ENCODE peak calls at places on chromosomes 7 and 10, in four cellular contexts. G is stomach, R is H9, L is left ventricle myocardium inferior. Z is an unnamed sample. For H3K9me3, the result is how much of the 10 kb centered on the place peaks cover.

GRCh38 chr10:103246328-103246727 is 641 bp downstream of the RPEL1 start:
- DNase-seq in L (no peak), G (no peak), R (no peak), Z (no peak)

GRCh38 chr10:29619273-29619672 is 15.5 kb downstream of the SVIL start:
- DNase-seq in G (no peak), L (no peak), R (no peak), Z (no peak)

GRCh38 chr7:39130740-39131538 is 153.2 kb downstream of the POU6F2 start:
- DNase-seq in R (no peak), L (no peak), G (no peak), Z (no peak)

GRCh38 chr10:118102116-118102515 is 55.4 kb upstream of the RAB11FIP2 start:
- DNase-seq in L (no peak), R (no peak), G (no peak), Z (no peak)

GRCh38 chr7:16652255-16652583 is 6.2 kb downstream of the BZW2 start:
- DNase-seq in R (no peak), L (no peak), G (no peak), Z (no peak)

GRCh38 chr10:79310217-79310865 is 36.9 kb upstream of the PPIF start:
- DNase-seq in L (peak), R (no peak), G (no peak), Z (no peak)

GRCh38 chr7:46229409-46229808 is 308.3 kb upstream of the IGFBP3 start:
- DNase-seq in G (no peak), R (no peak), L (no peak), Z (no peak)

GRCh38 chr7:47573758-47574472 is 8.0 kb downstream of the TNS3 start:
- DNase-seq in G (peak), R (no peak), L (no peak), Z (no peak)

GRCh38 chr7:29039747-29040569 is 81.8 kb upstream of the TRIL start:
- DNase-seq in G (no peak), R (no peak), L (no peak), Z (no peak)

GRCh38 chr10:88181902-88182671 is 318.7 kb downstream of the PTEN start:
- DNase-seq in L (no peak), R (no peak), G (no peak), Z (no peak)

GRCh38 chr10:77052592-77052991 is 585.0 kb downstream of the KCNMA1 start:
- DNase-seq in L (no peak), R (no peak), G (no peak), Z (no peak)

GRCh38 chr7:134799387-134799786 is 20.0 kb downstream of the CALD1 start:
- DNase-seq in R (no peak), G (no peak), L (no peak), Z (no peak)

GRCh38 chr7:69105092-69105491 is 493.2 kb upstream of the AUTS2 start:
- DNase-seq in G (no peak), R (no peak), L (no peak), Z (no peak)

GRCh38 chr7:38830826-38831225 is 78.2 kb downstream of the VPS41 start:
- DNase-seq in L (no peak), R (no peak), G (no peak), Z (no peak)

GRCh38 chr10:75404023-75404334 is 2.4 kb upstream of the ZNF503 start:
- DNase-seq in R (no peak), L (no peak), G (no peak), Z (no peak)

GRCh38 chr7:2966466-2967078 is 77.1 kb downstream of the CARD11 start:
- DNase-seq in G (peak), L (no peak), R (peak), Z (no peak)

GRCh38 chr7:81600608-81601007 is 169.2 kb downstream of the HGF start:
- DNase-seq in G (no peak), L (no peak), R (no peak), Z (no peak)

GRCh38 chr7:39526676-39527075 is 39.5 kb upstream of the YAE1 start:
- DNase-seq in G (no peak), R (no peak), L (no peak), Z (no peak)

GRCh38 chr7:133513608-133514007 is 260.7 kb downstream of the EXOC4 start:
- DNase-seq in L (no peak), R (no peak), G (no peak), Z (no peak)

GRCh38 chr7:100444311-100445278 is 8.3 kb upstream of the PPP1R35 start:
- DNase-seq in L (no peak), R (peak), G (no peak), Z (peak)

GRCh38 chr7:78901566-78901965 is 551.9 kb downstream of the MAGI2 start:
- DNase-seq in G (no peak), L (no peak), R (no peak), Z (no peak)

GRCh38 chr10:9010093-9010492 is 955.6 kb downstream of the GATA3 start:
- DNase-seq in G (no peak), R (no peak), L (no peak), Z (no peak)

GRCh38 chr10:74103560-74104248 is 46.9 kb downstream of the AP3M1 start:
- DNase-seq in R (no peak), G (no peak), L (no peak), Z (no peak)

GRCh38 chr7:30633223-30633622 is 38.5 kb downstream of the GARS1 start:
- DNase-seq in L (no peak), R (no peak), G (no peak), Z (no peak)

DNA sequence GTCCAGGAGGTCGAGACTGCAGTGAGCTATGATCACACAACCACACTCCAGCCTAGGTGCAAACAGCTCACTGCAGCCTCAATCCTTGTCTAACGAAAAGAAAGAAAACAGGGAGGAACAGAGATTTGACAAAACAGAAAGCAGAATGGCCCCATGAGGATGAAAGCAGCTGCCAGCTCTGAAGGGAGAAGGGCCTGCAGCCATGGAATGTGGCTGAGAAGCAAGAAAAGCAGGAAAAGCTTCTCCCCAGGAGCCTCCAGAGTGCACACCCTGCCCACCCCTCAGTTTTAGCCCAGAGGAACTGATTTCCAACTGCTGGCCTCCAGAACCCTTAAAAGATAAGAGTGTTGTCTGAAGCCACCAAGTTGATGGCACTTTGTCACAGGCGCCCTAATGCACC is 13.0 kb downstream of the ESYT2 start:
- DNase-seq in G (no peak), L (no peak), R (no peak), Z (no peak)
- H3K27ac ChIP-seq in G (no peak), L (peak), R (no peak), Z (peak)

GRCh38 chr7:140661124-140661523 is 11.6 kb upstream of the ADCK2 start:
- DNase-seq in G (no peak), L (no peak), R (no peak), Z (no peak)
- TF ChIP-seq CTCF in G (no peak), L (no peak), R (no peak), Z (peak)

GRCh38 chr7:64993901-64994300 is 3.1 kb upstream of the ZNF117 start:
- DNase-seq in G (no peak), R (no peak), L (no peak), Z (no peak)

GRCh38 chr7:64990936-64991335 is at the start of gene ZNF117:
- DNase-seq in L (no peak), G (no peak), R (no peak), Z (no peak)

GRCh38 chr7:64992971-64993370 is 2.1 kb upstream of the ZNF117 start:
- DNase-seq in L (no peak), R (no peak), G (no peak), Z (no peak)

DNA sequence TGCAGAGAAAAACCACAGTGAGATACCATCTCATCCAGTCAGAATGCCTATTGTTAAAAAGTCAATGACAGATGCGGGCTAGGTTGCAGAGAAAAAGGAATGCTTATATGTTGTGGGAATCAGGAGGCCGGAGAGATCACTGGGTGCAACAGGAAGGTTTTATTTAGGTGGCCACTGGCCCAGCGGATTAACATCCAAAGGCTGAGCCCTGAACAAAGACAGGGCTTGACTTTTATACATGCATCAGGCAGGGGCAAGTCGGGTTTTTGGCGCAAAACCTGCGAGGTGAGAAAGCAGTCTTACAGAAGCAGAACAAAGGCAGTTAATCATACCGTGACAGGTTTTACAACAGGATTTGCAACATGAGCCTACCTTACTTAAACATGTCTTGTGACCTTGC is 620 bp downstream of the ZNF117 start:
- DNase-seq in R (no peak), L (no peak), G (no peak), Z (no peak)
- H3K9me3 ChIP-seq in R (under half), L (half or more), G (under half), Z (under half)

GRCh38 chr7:159105066-159105780 is 39.4 kb downstream of the VIPR2 start:
- DNase-seq in L (no peak), R (no peak), G (no peak), Z (no peak)

GRCh38 chr7:159105845-159106614 is 38.6 kb downstream of the VIPR2 start:
- DNase-seq in L (no peak), G (no peak), R (peak), Z (no peak)

GRCh38 chr7:159107052-159107892 is 37.4 kb downstream of the VIPR2 start:
- DNase-seq in G (no peak), L (no peak), R (no peak), Z (no peak)

GRCh38 chr7:159109092-159110035 is 35.3 kb downstream of the VIPR2 start:
- DNase-seq in R (no peak), G (no peak), L (no peak), Z (no peak)

GRCh38 chr7:159108491-159108890 is 36.2 kb downstream of the VIPR2 start:
- DNase-seq in G (no peak), R (no peak), L (no peak), Z (no peak)
- H3K27ac ChIP-seq in G (no peak), R (no peak), L (peak), Z (no peak)